ENCODE peak calls at places on chromosomes 6 and 20, in five cellular contexts. P is OCI-LY7, B is SJSA1, N is pancreas, H is tibial nerve. T is an unnamed sample. For H3K9me3, the result is how much of the 10 kb centered on the place peaks cover.

GRCh38 chr6:136012198-136012884 is 160.8 kb downstream of the PDE7B start:
- DNase-seq in P (no peak), B (peak), N (no peak), H (no peak), T (no peak)

GRCh38 chr20:23622839-23623343 is 14.9 kb downstream of the CST3 start:
- DNase-seq in P (no peak), B (peak), N (no peak), H (peak), T (peak)

GRCh38 chr6:39886871-39887270 is 47.4 kb downstream of the MOCS1 start:
- DNase-seq in P (no peak), B (no peak), N (no peak), H (no peak), T (no peak)

GRCh38 chr6:131950767-131951575 is at the start of gene CCN2:
- DNase-seq in P (no peak), B (peak), N (peak), H (peak), T (peak)

GRCh38 chr6:165987483-165988305 is 180.0 kb downstream of the TBXT start:
- DNase-seq in P (no peak), B (peak), N (peak), H (peak), T (no peak)

GRCh38 chr6:17299222-17299621 is 18.1 kb downstream of the RBM24 start:
- DNase-seq in P (no peak), B (no peak), N (no peak), H (no peak), T (no peak)

GRCh38 chr6:117477988-117478852 is 4.3 kb upstream of the DCBLD1 start:
- DNase-seq in P (peak), B (no peak), N (no peak), H (no peak), T (no peak)

GRCh38 chr6:5860849-5861248 is 145.9 kb downstream of the NRN1 start:
- DNase-seq in P (no peak), B (no peak), N (no peak), H (no peak), T (no peak)

GRCh38 chr6:1129141-1129540 is 182.8 kb upstream of the FOXQ1 start:
- DNase-seq in P (no peak), B (no peak), N (no peak), H (peak), T (no peak)

GRCh38 chr6:139882977-139883728 is 508.7 kb upstream of the CITED2 start:
- DNase-seq in P (no peak), B (peak), N (no peak), H (no peak), T (no peak)

GRCh38 chr20:58788896-58789295 is 61.8 kb downstream of the GNAS-AS1 start:
- DNase-seq in P (no peak), B (no peak), N (no peak), H (no peak), T (no peak)

GRCh38 chr6:142570221-142570671 is 268.4 kb downstream of the ADGRG6 start:
- DNase-seq in P (no peak), B (peak), N (no peak), H (no peak), T (no peak)

GRCh38 chr6:22451960-22452359 is 117.4 kb upstream of the HDGFL1 start:
- DNase-seq in P (no peak), B (peak), N (no peak), H (no peak), T (no peak)

GRCh38 chr6:22457986-22458385 is 111.4 kb upstream of the HDGFL1 start:
- DNase-seq in P (no peak), B (no peak), N (no peak), H (no peak), T (no peak)

DNA sequence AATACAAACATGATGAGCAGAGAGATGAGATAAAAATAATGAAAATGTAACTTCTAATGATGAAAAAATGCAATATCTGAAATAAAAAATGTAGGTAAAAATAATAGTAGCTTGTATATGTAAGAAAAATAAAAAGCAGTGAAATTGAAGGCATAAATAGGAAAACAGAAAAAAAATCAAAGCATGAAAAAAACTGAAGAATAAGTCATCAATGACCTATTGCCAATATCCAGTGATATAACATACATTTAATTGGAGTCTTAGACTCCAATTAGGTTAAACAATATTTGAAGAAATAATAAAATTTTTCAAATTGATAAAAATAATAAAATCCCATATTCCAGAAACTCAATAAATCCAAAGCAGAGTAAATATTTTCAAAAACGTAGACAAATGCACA is 114.0 kb upstream of the HDGFL1 start:
- DNase-seq in P (no peak), B (no peak), N (no peak), H (no peak), T (no peak)
- H3K9me3 ChIP-seq in P (under half), B (under half), N (under half), H (under half), T (under half)

DNA sequence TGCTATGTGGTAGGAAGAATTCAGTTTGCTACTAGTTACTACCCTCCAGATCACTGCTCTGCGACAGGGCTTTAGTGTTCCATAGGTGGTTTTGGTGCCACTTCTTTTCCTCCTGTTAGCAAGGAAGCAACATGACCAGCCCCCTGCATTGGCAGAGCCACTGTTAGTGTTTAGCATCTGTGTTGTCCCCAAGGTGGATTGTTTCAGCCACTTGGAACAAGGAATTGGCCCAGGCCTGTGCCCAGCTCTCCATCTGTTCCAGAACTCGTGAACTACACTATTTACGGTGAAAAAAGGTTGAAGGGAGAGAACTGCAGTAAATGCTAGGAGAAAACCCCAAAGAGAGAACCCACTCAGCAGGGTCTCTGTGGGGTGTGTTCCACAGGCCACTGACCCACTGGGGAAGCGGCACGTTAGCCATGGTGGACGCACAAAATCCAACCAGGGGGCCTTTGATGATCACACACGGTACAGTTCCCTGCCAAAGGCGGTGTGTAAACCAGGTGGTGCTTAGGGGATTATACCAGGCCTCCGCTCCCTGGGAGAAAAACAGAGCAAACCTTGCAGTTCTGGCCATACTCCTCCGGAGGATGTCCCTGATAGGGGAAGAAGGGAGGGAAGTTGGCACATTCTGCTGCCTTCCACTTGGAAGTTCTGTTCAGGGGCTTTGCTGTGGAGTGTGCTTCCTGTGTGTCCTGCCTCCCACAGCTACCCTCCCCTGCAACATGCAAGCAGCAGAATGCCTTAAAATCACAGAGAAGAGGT is 72.4 kb downstream of the LYRM2 start:
- DNase-seq in P (no peak), B (no peak), N (no peak), H (no peak), T (no peak)
- H3K27ac ChIP-seq in P (no peak), B (no peak), N (no peak), H (no peak), T (no peak)

GRCh38 chr6:76135481-76135880 is 63.0 kb upstream of the IMPG1 start:
- DNase-seq in P (no peak), B (no peak), N (no peak), H (no peak), T (no peak)
- H3K9me3 ChIP-seq in P (under half), B (under half), N (under half), H (under half), T (under half)

GRCh38 chr20:35005463-35005961 is 49.8 kb downstream of the MYH7B start:
- DNase-seq in P (no peak), B (no peak), N (no peak), H (no peak), T (no peak)

GRCh38 chr20:35004749-35005462 is 49.2 kb downstream of the MYH7B start:
- DNase-seq in P (no peak), B (no peak), N (no peak), H (no peak), T (no peak)

GRCh38 chr20:35007413-35007812 is 51.7 kb downstream of the MYH7B start:
- DNase-seq in P (no peak), B (no peak), N (no peak), H (no peak), T (no peak)

GRCh38 chr20:35006531-35006971 is 50.9 kb downstream of the MYH7B start:
- DNase-seq in P (no peak), B (no peak), N (no peak), H (no peak), T (no peak)

DNA sequence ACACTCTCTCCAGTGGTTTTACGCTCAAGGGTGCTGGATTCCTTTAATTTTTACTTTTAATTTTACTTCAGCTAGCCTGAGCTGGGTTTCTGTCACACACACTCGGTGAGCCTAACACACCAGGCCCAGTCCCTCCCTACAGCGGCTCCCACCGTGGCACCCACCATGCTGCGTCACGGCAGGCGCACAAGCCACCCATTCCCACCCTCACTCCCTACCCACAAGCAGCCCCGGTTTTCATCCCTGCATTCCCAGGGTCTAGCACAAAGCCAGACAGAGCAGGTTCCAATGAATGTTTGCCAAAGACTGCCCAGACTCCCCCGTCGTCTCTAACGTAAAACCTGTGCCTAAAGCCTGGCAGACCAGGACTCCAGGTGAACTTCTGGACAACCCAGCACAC is 50.3 kb downstream of the MYH7B start:
- DNase-seq in P (no peak), B (no peak), N (no peak), H (no peak), T (no peak)
- H3K27ac ChIP-seq in P (no peak), B (no peak), N (no peak), H (no peak), T (no peak)

GRCh38 chr20:54742193-54742592 is 266.8 kb downstream of the DOK5 start:
- DNase-seq in P (no peak), B (no peak), N (no peak), H (no peak), T (no peak)

GRCh38 chr20:54746796-54747195 is 271.4 kb downstream of the DOK5 start:
- DNase-seq in P (no peak), B (no peak), N (no peak), H (no peak), T (no peak)

GRCh38 chr20:54744097-54744496 is 268.7 kb downstream of the DOK5 start:
- DNase-seq in P (no peak), B (no peak), N (no peak), H (no peak), T (no peak)

DNA sequence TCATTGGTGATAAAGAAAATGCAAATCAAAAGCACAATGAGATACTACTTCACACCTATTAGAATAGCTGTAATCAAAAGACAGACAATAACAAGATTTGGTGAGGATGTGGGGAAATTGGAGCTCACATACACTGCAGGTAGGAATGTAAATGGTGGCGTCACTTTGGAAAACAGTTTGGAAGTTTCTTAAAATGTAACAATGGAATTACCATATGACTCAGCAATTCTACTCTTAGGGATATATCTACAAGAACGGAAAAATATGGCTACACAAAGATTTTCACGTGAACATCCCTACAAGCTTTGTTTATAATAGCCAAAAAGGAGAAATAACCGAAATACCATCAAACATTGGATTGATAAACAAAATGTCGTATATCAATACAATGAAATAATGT is 270.4 kb downstream of the DOK5 start:
- DNase-seq in P (no peak), B (no peak), N (no peak), H (no peak), T (no peak)
- H3K9me3 ChIP-seq in P (under half), B (under half), N (under half), H (under half), T (under half)

GRCh38 chr6:30945281-30945680 is 4.5 kb downstream of the MUCL3 start:
- DNase-seq in P (no peak), B (no peak), N (no peak), H (no peak), T (no peak)

GRCh38 chr6:30944051-30944450 is 3.3 kb downstream of the MUCL3 start:
- DNase-seq in P (no peak), B (no peak), N (no peak), H (no peak), T (no peak)

GRCh38 chr6:30940361-30941001 is at the start of gene MUCL3:
- DNase-seq in P (no peak), B (no peak), N (no peak), H (no peak), T (no peak)

GRCh38 chr6:30939473-30939872 is 1.3 kb upstream of the MUCL3 start:
- DNase-seq in P (no peak), B (no peak), N (peak), H (no peak), T (no peak)

DNA sequence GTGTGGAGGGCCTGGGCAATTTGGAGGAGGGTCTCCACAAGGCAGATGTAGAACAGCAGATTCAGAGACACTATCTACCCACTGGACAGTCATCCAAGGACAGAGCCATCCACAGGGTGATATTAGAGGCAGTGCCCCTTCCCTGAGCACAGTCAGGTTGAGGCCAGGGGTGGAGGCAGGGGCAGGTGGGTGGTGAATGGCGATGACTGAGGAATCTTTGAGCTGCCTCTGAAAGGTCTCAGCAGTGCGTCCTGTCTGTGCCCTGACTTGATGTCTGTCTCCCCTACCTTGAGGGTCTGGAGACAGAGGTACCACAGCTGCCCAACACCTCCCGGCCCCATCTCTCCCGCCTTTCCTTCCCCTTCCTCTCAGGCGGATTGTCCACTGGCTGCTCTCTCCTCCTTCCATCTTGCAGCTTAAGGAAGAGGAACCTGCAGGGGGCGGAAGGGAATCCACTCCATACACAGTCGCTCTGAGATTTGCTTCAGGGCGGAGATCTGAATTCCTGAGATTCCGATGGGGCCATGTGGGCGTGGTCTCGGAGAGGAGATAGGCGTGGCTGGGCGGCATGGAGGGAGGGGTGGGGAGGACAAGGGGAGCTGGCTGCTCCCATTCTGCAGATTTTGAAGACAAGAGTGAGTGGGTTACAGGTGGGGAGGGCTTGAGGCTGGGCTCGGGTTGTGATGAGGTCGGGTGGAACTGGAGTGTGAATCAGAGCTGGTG is 1.7 kb downstream of the MUCL3 start:
- DNase-seq in P (no peak), B (peak), N (peak), H (peak), T (peak)
- H3K27ac ChIP-seq in P (no peak), B (no peak), N (no peak), H (no peak), T (no peak)

DNA sequence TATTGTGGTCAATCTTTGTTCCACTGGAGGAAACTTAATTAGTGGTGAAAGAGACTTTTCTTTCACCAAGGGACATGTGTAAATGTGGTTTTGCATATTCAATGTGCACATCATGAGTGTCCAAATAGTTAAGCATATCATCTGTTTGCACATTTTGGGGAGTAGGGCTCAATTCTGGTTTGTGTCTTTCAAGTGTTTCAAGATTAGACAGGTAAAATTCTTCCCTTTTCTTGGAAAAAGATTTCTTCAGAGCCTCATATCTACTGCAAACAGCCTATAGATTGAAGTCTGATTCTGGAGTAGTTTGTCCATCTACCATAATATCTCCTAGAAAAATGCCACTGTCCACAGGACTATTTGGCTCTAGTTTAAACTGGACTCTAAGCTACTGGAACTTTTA is 26.9 kb upstream of the DEFB118 start:
- DNase-seq in P (no peak), B (no peak), N (no peak), H (no peak), T (no peak)
- H3K9me3 ChIP-seq in P (under half), B (under half), N (under half), H (under half), T (under half)